ENCODE peak calls at places on chromosomes 11 and 22, in six cellular contexts. E is sigmoid colon, O is MM.1S, D is A673, H is pancreas, S is body of pancreas. X is an unnamed sample.
A peak's percentile ranks its signal among the peaks of the same experiment; 100 is the strongest.

GRCh38 chr11:19187101-19187500 is 14.7 kb downstream of the CSRP3 start:
- DNase-seq in E (no peak), O (no peak), D (no peak), H (no peak), S (no peak), X (no peak)

GRCh38 chr22:17260950-17261349 is 41.7 kb upstream of the ADA2 start:
- DNase-seq in E (no peak), O (no peak), D (no peak), H (peak; percentile 42), S (no peak), X (no peak)

GRCh38 chr11:4044971-4045646 is 49.5 kb upstream of the RRM1 start:
- DNase-seq in E (no peak), O (no peak), D (no peak), H (no peak), S (no peak), X (no peak)

GRCh38 chr11:124841765-124842700 is 23.2 kb upstream of the ROBO3 start:
- DNase-seq in E (no peak), O (no peak), D (no peak), H (no peak), S (no peak), X (no peak)

GRCh38 chr11:17184882-17185587 is 22.8 kb downstream of the PIK3C2A start:
- DNase-seq in E (no peak), O (no peak), D (no peak), H (no peak), S (no peak), X (no peak)

GRCh38 chr11:1852885-1853284 is at the start of gene LSP1:
- DNase-seq in E (no peak), O (peak; percentile 88), D (no peak), H (peak; percentile 23), S (peak; percentile 52), X (peak; percentile 86)

GRCh38 chr11:67022961-67023956 is at the start of gene SYT12:
- DNase-seq in E (no peak), O (no peak), D (peak; percentile 64), H (peak; percentile 31), S (peak; percentile 3), X (no peak)

GRCh38 chr22:50197856-50198623 is 2.8 kb upstream of the SELENOO start:
- DNase-seq in E (no peak), O (no peak), D (no peak), H (peak; percentile 60), S (no peak), X (no peak)

GRCh38 chr11:44625759-44626523 is 60.5 kb downstream of the CD82 start:
- DNase-seq in E (peak; percentile 52), O (no peak), D (no peak), H (no peak), S (no peak), X (no peak)

GRCh38 chr11:118358071-118358470 is 1.3 kb upstream of the UBE4A start:
- DNase-seq in E (no peak), O (no peak), D (no peak), H (no peak), S (no peak), X (no peak)

GRCh38 chr11:12091957-12092558 is 18.3 kb upstream of the MICAL2 start:
- DNase-seq in E (no peak), O (no peak), D (no peak), H (no peak), S (no peak), X (no peak)

GRCh38 chr11:116454951-116455350 is 317.8 kb downstream of the BUD13 start:
- DNase-seq in E (no peak), O (no peak), D (no peak), H (no peak), S (no peak), X (no peak)

GRCh38 chr11:72730243-72730642 is 22.0 kb downstream of the ARAP1 start:
- DNase-seq in E (no peak), O (no peak), D (no peak), H (no peak), S (no peak), X (no peak)

GRCh38 chr11:127054153-127054552 is 53.6 kb upstream of the KIRREL3 start:
- DNase-seq in E (no peak), O (no peak), D (no peak), H (no peak), S (no peak), X (no peak)

GRCh38 chr22:26550498-26551033 is 38.3 kb upstream of the TFIP11 start:
- DNase-seq in E (no peak), O (no peak), D (no peak), H (peak; percentile 68), S (peak; percentile 76), X (no peak)

GRCh38 chr11:103529217-103529684 is 420.0 kb downstream of the DYNC2H1 start:
- DNase-seq in E (no peak), O (no peak), D (peak; percentile 58), H (no peak), S (no peak), X (no peak)

GRCh38 chr11:10592331-10592730 is 23.9 kb upstream of the LYVE1 start:
- DNase-seq in E (no peak), O (no peak), D (peak; percentile 64), H (no peak), S (no peak), X (no peak)

GRCh38 chr11:68843703-68844312 is 2.1 kb upstream of the CPT1A start:
- DNase-seq in E (peak; percentile 84), O (peak; percentile 92), D (no peak), H (peak; percentile 95), S (peak; percentile 93), X (peak; percentile 77)

GRCh38 chr11:83195176-83195531 is 1.6 kb downstream of the ANKRD42 start:
- DNase-seq in E (no peak), O (no peak), D (peak; percentile 31), H (no peak), S (no peak), X (no peak)

GRCh38 chr11:130300567-130300966 is 14.2 kb downstream of the ZBTB44 start:
- DNase-seq in E (no peak), O (peak; percentile 15), D (no peak), H (no peak), S (no peak), X (no peak)

GRCh38 chr11:110356769-110357671 is 60.6 kb upstream of the RDX start:
- DNase-seq in E (no peak), O (no peak), D (peak; percentile 82), H (no peak), S (peak; percentile 52), X (no peak)

GRCh38 chr11:124760205-124760652 is 1.9 kb downstream of the ESAM start:
- DNase-seq in E (no peak), O (peak; percentile 24), D (no peak), H (no peak), S (no peak), X (no peak)

GRCh38 chr11:78261869-78262637 is 73.3 kb downstream of the USP35 start:
- DNase-seq in E (no peak), O (no peak), D (no peak), H (no peak), S (no peak), X (no peak)

GRCh38 chr11:59555601-59556114 is 44.3 kb downstream of the OR4D9 start:
- DNase-seq in E (no peak), O (no peak), D (no peak), H (no peak), S (no peak), X (no peak)

GRCh38 chr11:68406318-68407313 is 53.9 kb upstream of the PPP6R3 start:
- DNase-seq in E (no peak), O (no peak), D (no peak), H (no peak), S (no peak), X (no peak)

GRCh38 chr11:47388697-47389576 is 10.6 kb upstream of the SPI1 start:
- DNase-seq in E (no peak), O (no peak), D (no peak), H (no peak), S (no peak), X (no peak)

GRCh38 chr22:46684706-46685105 is 53.3 kb downstream of the CERK start:
- DNase-seq in E (no peak), O (no peak), D (no peak), H (no peak), S (peak; percentile 16), X (no peak)

GRCh38 chr22:30327864-30328345 is 1.2 kb upstream of the TBC1D10A start:
- DNase-seq in E (no peak), O (no peak), D (no peak), H (no peak), S (peak; percentile 58), X (no peak)

GRCh38 chr11:65279713-65280459 is 18.1 kb downstream of the POLA2 start:
- DNase-seq in E (peak; percentile 79), O (no peak), D (peak; percentile 39), H (no peak), S (peak; percentile 71), X (no peak)

GRCh38 chr11:61701298-61701993 is 21.3 kb downstream of the DAGLA start:
- DNase-seq in E (no peak), O (no peak), D (peak; percentile 76), H (no peak), S (peak; percentile 35), X (no peak)

GRCh38 chr11:69721745-69722144 is 17.9 kb upstream of the FGF19 start:
- DNase-seq in E (no peak), O (no peak), D (no peak), H (no peak), S (peak; percentile 37), X (no peak)

GRCh38 chr22:30921108-30921507 is 47.5 kb downstream of the MORC2 start:
- DNase-seq in E (peak; percentile 55), O (no peak), D (no peak), H (no peak), S (no peak), X (no peak)

GRCh38 chr22:17264321-17265052 is 45.3 kb upstream of the ADA2 start:
- DNase-seq in E (no peak), O (no peak), D (peak; percentile 58), H (no peak), S (no peak), X (no peak)

GRCh38 chr22:43832393-43833265 is 20.5 kb upstream of the EFCAB6 start:
- DNase-seq in E (peak; percentile 57), O (no peak), D (no peak), H (no peak), S (no peak), X (no peak)
- H3K36me3 ChIP-seq in E (no peaks in the 10 kb centered on the region), O (no peaks in the 10 kb centered on the region), D (no peaks in the 10 kb centered on the region), H (no peaks in the 10 kb centered on the region), S (no peaks in the 10 kb centered on the region), X (no peaks in the 10 kb centered on the region)

GRCh38 chr22:40414838-40415505 is 44.6 kb downstream of the SGSM3 start:
- DNase-seq in E (no peak), O (peak; percentile 20), D (no peak), H (no peak), S (no peak), X (no peak)
- H3K4me1 ChIP-seq in E (peaks cover 16% of the 10 kb centered on the region), O (no peaks in the 10 kb centered on the region), D (peaks cover 16% of the 10 kb centered on the region), H (no peaks in the 10 kb centered on the region), S (no peaks in the 10 kb centered on the region), X (peaks cover 16% of the 10 kb centered on the region)

DNA sequence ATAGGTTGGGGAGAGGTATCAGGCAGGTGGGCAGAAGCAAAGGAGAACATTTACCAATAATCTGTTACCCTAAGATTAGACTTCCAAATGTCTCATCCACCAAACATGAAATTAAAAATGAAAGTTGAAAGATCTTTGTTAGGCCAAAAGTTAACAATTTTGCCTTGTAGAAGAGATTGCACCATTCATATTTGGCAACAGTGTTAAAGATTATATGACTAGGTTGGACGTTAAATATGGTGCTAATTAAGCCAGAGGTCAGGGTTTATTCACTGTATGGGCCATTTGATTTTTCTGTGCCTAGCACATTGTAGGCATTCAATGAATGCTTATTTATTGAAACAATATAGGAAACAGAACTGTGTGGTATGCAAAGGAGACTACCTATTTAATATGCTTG is 126.1 kb upstream of the SLC5A12 start:
- DNase-seq in E (no peak), O (no peak), D (no peak), H (no peak), S (no peak), X (no peak)
- H3K27ac ChIP-seq in E (peak overlapping the region; percentile 68), O (no peak overlapping the region), D (no peak overlapping the region), H (no peak overlapping the region), S (no peak overlapping the region), X (no peak overlapping the region)

GRCh38 chr22:20747223-20747622 is 26.7 kb upstream of the SERPIND1 start:
- DNase-seq in E (no peak), O (no peak), D (no peak), H (no peak), S (no peak), X (no peak)
- H3K36me3 ChIP-seq in E (peaks cover 37% of the 10 kb centered on the region), O (no peaks in the 10 kb centered on the region), D (peaks cover 1% of the 10 kb centered on the region), H (peaks cover 6% of the 10 kb centered on the region), S (peaks cover 11% of the 10 kb centered on the region), X (no peaks in the 10 kb centered on the region)

X was measured in naive thymus-derived CD4-positive, alpha-beta T cell.